ENCODE peak calls at places on chromosome 2, in six cellular contexts. One of them, this sample, is unnamed.

GRCh38 chr2:197889041-197889440 is 84.6 kb downstream of the PLCL1 start:
- DNase-seq in nucleus accumbens: no peak
- DNase-seq in HCEC 1CT: peak; percentile 22
- DNase-seq in left ventricle myocardium superior: no peak
- DNase-seq in NCI-H2029: no peak
- DNase-seq in lung microvascular endothelial cell: peak; percentile 60
- DNase-seq in this sample: no peak

GRCh38 chr2:64942693-64943092 is 46.5 kb upstream of the SLC1A4 start:
- DNase-seq in nucleus accumbens: no peak
- DNase-seq in HCEC 1CT: no peak
- DNase-seq in left ventricle myocardium superior: no peak
- DNase-seq in NCI-H2029: no peak
- DNase-seq in lung microvascular endothelial cell: no peak
- DNase-seq in this sample: peak; percentile 65

GRCh38 chr2:184877909-184878308 is 279.6 kb downstream of the ZNF804A start:
- DNase-seq in nucleus accumbens: no peak
- DNase-seq in HCEC 1CT: no peak
- DNase-seq in left ventricle myocardium superior: no peak
- DNase-seq in NCI-H2029: no peak
- DNase-seq in lung microvascular endothelial cell: no peak
- DNase-seq in this sample: no peak

GRCh38 chr2:78147466-78147865 is 625.3 kb upstream of the LRRTM4 start:
- DNase-seq in nucleus accumbens: no peak
- DNase-seq in HCEC 1CT: no peak
- DNase-seq in left ventricle myocardium superior: no peak
- DNase-seq in NCI-H2029: no peak
- DNase-seq in lung microvascular endothelial cell: no peak
- DNase-seq in this sample: no peak

GRCh38 chr2:233912799-233913423 is 4.3 kb upstream of the TRPM8 start:
- DNase-seq in nucleus accumbens: no peak
- DNase-seq in HCEC 1CT: peak; percentile 18
- DNase-seq in left ventricle myocardium superior: peak; percentile 32
- DNase-seq in NCI-H2029: no peak
- DNase-seq in lung microvascular endothelial cell: peak; percentile 51
- DNase-seq in this sample: no peak

GRCh38 chr2:108360776-108361468 is 16.8 kb upstream of the SULT1C4 start:
- DNase-seq in nucleus accumbens: no peak
- DNase-seq in HCEC 1CT: no peak
- DNase-seq in left ventricle myocardium superior: no peak
- DNase-seq in NCI-H2029: no peak
- DNase-seq in lung microvascular endothelial cell: no peak
- DNase-seq in this sample: no peak

GRCh38 chr2:16135196-16135912 is 195.0 kb downstream of the MYCN start:
- DNase-seq in nucleus accumbens: no peak
- DNase-seq in HCEC 1CT: no peak
- DNase-seq in left ventricle myocardium superior: no peak
- DNase-seq in NCI-H2029: no peak
- DNase-seq in lung microvascular endothelial cell: no peak
- DNase-seq in this sample: no peak

GRCh38 chr2:59884166-59884565 is 669.3 kb downstream of the BCL11A start:
- DNase-seq in nucleus accumbens: no peak
- DNase-seq in HCEC 1CT: no peak
- DNase-seq in left ventricle myocardium superior: no peak
- DNase-seq in NCI-H2029: no peak
- DNase-seq in lung microvascular endothelial cell: no peak
- DNase-seq in this sample: no peak